ENCODE peak calls at places on chromosomes 12 and 14, in nine cellular contexts. One of them, this sample, is unnamed. For H3K9me3, the result is how much of the 10 kb centered on the place peaks cover.

GRCh38 chr12:1883513-1883912 is 34.9 kb downstream of the CACNA2D4 start:
- DNase-seq in uterus: no peak
- DNase-seq in aorta: no peak
- DNase-seq in Panc1: no peak
- DNase-seq in mesenchymal stem cell: no peak
- DNase-seq in MG63: no peak
- DNase-seq in CD8-positive, alpha-beta memory T cell: no peak
- DNase-seq in PC-3: no peak
- DNase-seq in pancreas: no peak
- DNase-seq in this sample: peak

GRCh38 chr14:84961637-84962036 is 568.3 kb upstream of the FLRT2 start:
- DNase-seq in Panc1: no peak
- DNase-seq in CD8-positive, alpha-beta memory T cell: no peak
- DNase-seq in mesenchymal stem cell: peak
- DNase-seq in MG63: no peak
- DNase-seq in pancreas: no peak
- DNase-seq in PC-3: no peak
- DNase-seq in uterus: no peak
- DNase-seq in aorta: no peak
- DNase-seq in this sample: no peak

GRCh38 chr14:36700656-36701055 is 39.0 kb downstream of the PAX9 start:
- DNase-seq in mesenchymal stem cell: no peak
- DNase-seq in PC-3: peak
- DNase-seq in Panc1: no peak
- DNase-seq in uterus: no peak
- DNase-seq in CD8-positive, alpha-beta memory T cell: no peak
- DNase-seq in aorta: no peak
- DNase-seq in pancreas: no peak
- DNase-seq in MG63: no peak
- DNase-seq in this sample: no peak

GRCh38 chr14:85620937-85621336 is 91.0 kb downstream of the FLRT2 start:
- DNase-seq in MG63: no peak
- DNase-seq in PC-3: no peak
- DNase-seq in aorta: no peak
- DNase-seq in Panc1: no peak
- DNase-seq in CD8-positive, alpha-beta memory T cell: no peak
- DNase-seq in pancreas: no peak
- DNase-seq in uterus: no peak
- DNase-seq in mesenchymal stem cell: no peak
- DNase-seq in this sample: no peak

GRCh38 chr12:120496353-120497340 is 734 bp downstream of the DYNLL1 start:
- DNase-seq in MG63: peak
- DNase-seq in aorta: peak
- DNase-seq in pancreas: peak
- DNase-seq in mesenchymal stem cell: peak
- DNase-seq in uterus: peak
- DNase-seq in PC-3: peak
- DNase-seq in Panc1: no peak
- DNase-seq in CD8-positive, alpha-beta memory T cell: peak
- DNase-seq in this sample: peak

GRCh38 chr12:112876506-112876905 is 30.3 kb upstream of the OAS1 start:
- DNase-seq in mesenchymal stem cell: no peak
- DNase-seq in CD8-positive, alpha-beta memory T cell: no peak
- DNase-seq in uterus: no peak
- DNase-seq in aorta: no peak
- DNase-seq in pancreas: no peak
- DNase-seq in MG63: no peak
- DNase-seq in PC-3: no peak
- DNase-seq in Panc1: no peak
- DNase-seq in this sample: no peak

GRCh38 chr12:7197846-7198245 is 8.4 kb downstream of the PEX5 start:
- DNase-seq in MG63: no peak
- DNase-seq in pancreas: no peak
- DNase-seq in PC-3: no peak
- DNase-seq in Panc1: no peak
- DNase-seq in aorta: no peak
- DNase-seq in uterus: no peak
- DNase-seq in CD8-positive, alpha-beta memory T cell: no peak
- DNase-seq in mesenchymal stem cell: no peak
- DNase-seq in this sample: no peak

GRCh38 chr12:56198836-56199235 is 9.6 kb upstream of the SMARCC2 start:
- DNase-seq in uterus: no peak
- DNase-seq in aorta: no peak
- DNase-seq in Panc1: no peak
- DNase-seq in mesenchymal stem cell: no peak
- DNase-seq in PC-3: no peak
- DNase-seq in CD8-positive, alpha-beta memory T cell: no peak
- DNase-seq in pancreas: no peak
- DNase-seq in MG63: no peak
- DNase-seq in this sample: no peak

GRCh38 chr12:40310201-40310600 is 85.4 kb downstream of the LRRK2 start:
- DNase-seq in mesenchymal stem cell: no peak
- DNase-seq in MG63: no peak
- DNase-seq in PC-3: no peak
- DNase-seq in aorta: no peak
- DNase-seq in uterus: no peak
- DNase-seq in CD8-positive, alpha-beta memory T cell: no peak
- DNase-seq in Panc1: no peak
- DNase-seq in pancreas: no peak
- DNase-seq in this sample: no peak

GRCh38 chr14:88256997-88257755 is 65.9 kb downstream of the KCNK10 start:
- DNase-seq in MG63: no peak
- DNase-seq in pancreas: no peak
- DNase-seq in aorta: no peak
- DNase-seq in CD8-positive, alpha-beta memory T cell: no peak
- DNase-seq in PC-3: no peak
- DNase-seq in uterus: no peak
- DNase-seq in mesenchymal stem cell: no peak
- DNase-seq in Panc1: no peak
- DNase-seq in this sample: no peak

GRCh38 chr14:91354221-91354916 is 63.3 kb downstream of the CCDC88C start:
- DNase-seq in CD8-positive, alpha-beta memory T cell: no peak
- DNase-seq in uterus: no peak
- DNase-seq in PC-3: no peak
- DNase-seq in mesenchymal stem cell: no peak
- DNase-seq in pancreas: no peak
- DNase-seq in MG63: peak
- DNase-seq in aorta: peak
- DNase-seq in Panc1: no peak
- DNase-seq in this sample: no peak

GRCh38 chr12:49808686-49809368 is 19.4 kb downstream of the NCKAP5L start:
- DNase-seq in aorta: no peak
- DNase-seq in CD8-positive, alpha-beta memory T cell: no peak
- DNase-seq in MG63: no peak
- DNase-seq in PC-3: no peak
- DNase-seq in pancreas: no peak
- DNase-seq in mesenchymal stem cell: peak
- DNase-seq in Panc1: no peak
- DNase-seq in uterus: no peak
- DNase-seq in this sample: no peak

GRCh38 chr14:53532871-53533270 is 379.7 kb upstream of the DDHD1 start:
- DNase-seq in PC-3: no peak
- DNase-seq in MG63: no peak
- DNase-seq in uterus: no peak
- DNase-seq in CD8-positive, alpha-beta memory T cell: no peak
- DNase-seq in aorta: no peak
- DNase-seq in Panc1: no peak
- DNase-seq in pancreas: no peak
- DNase-seq in mesenchymal stem cell: no peak
- DNase-seq in this sample: no peak

GRCh38 chr12:59164991-59165718 is 244.9 kb upstream of the LRIG3 start:
- DNase-seq in aorta: no peak
- DNase-seq in MG63: no peak
- DNase-seq in mesenchymal stem cell: peak
- DNase-seq in CD8-positive, alpha-beta memory T cell: no peak
- DNase-seq in Panc1: peak
- DNase-seq in pancreas: no peak
- DNase-seq in uterus: no peak
- DNase-seq in PC-3: peak
- DNase-seq in this sample: no peak

GRCh38 chr14:74552623-74553022 is 59.1 kb downstream of the ISCA2 start:
- DNase-seq in PC-3: no peak
- DNase-seq in pancreas: no peak
- DNase-seq in uterus: peak
- DNase-seq in MG63: peak
- DNase-seq in Panc1: no peak
- DNase-seq in aorta: peak
- DNase-seq in mesenchymal stem cell: no peak
- DNase-seq in CD8-positive, alpha-beta memory T cell: no peak
- DNase-seq in this sample: peak

GRCh38 chr12:77584860-77585259 is 245.8 kb upstream of the NAV3 start:
- DNase-seq in Panc1: no peak
- DNase-seq in uterus: no peak
- DNase-seq in PC-3: no peak
- DNase-seq in aorta: no peak
- DNase-seq in pancreas: no peak
- DNase-seq in MG63: no peak
- DNase-seq in mesenchymal stem cell: no peak
- DNase-seq in CD8-positive, alpha-beta memory T cell: no peak
- DNase-seq in this sample: no peak

GRCh38 chr12:2046959-2047358 is 5.8 kb upstream of the CACNA1C start:
- DNase-seq in CD8-positive, alpha-beta memory T cell: no peak
- DNase-seq in PC-3: no peak
- DNase-seq in pancreas: no peak
- DNase-seq in aorta: no peak
- DNase-seq in mesenchymal stem cell: no peak
- DNase-seq in Panc1: no peak
- DNase-seq in uterus: no peak
- DNase-seq in MG63: no peak
- DNase-seq in this sample: no peak

GRCh38 chr14:106843376-106843775 is 1317.0 kb downstream of the TMEM121 start:
- DNase-seq in uterus: no peak
- DNase-seq in Panc1: no peak
- DNase-seq in PC-3: no peak
- DNase-seq in mesenchymal stem cell: no peak
- DNase-seq in pancreas: no peak
- DNase-seq in MG63: no peak
- DNase-seq in CD8-positive, alpha-beta memory T cell: no peak
- DNase-seq in aorta: no peak
- DNase-seq in this sample: no peak

GRCh38 chr14:106846218-106846617 is 1319.8 kb downstream of the TMEM121 start:
- DNase-seq in aorta: no peak
- DNase-seq in pancreas: no peak
- DNase-seq in MG63: no peak
- DNase-seq in mesenchymal stem cell: no peak
- DNase-seq in Panc1: no peak
- DNase-seq in CD8-positive, alpha-beta memory T cell: no peak
- DNase-seq in PC-3: no peak
- DNase-seq in uterus: no peak
- DNase-seq in this sample: no peak

GRCh38 chr14:106845286-106846087 is 1319.1 kb downstream of the TMEM121 start:
- DNase-seq in CD8-positive, alpha-beta memory T cell: peak
- DNase-seq in aorta: no peak
- DNase-seq in Panc1: no peak
- DNase-seq in PC-3: peak
- DNase-seq in MG63: no peak
- DNase-seq in pancreas: peak
- DNase-seq in uterus: no peak
- DNase-seq in mesenchymal stem cell: no peak
- DNase-seq in this sample: peak

GRCh38 chr14:106843951-106844483 is 1317.6 kb downstream of the TMEM121 start:
- DNase-seq in PC-3: peak
- DNase-seq in aorta: peak
- DNase-seq in pancreas: peak
- DNase-seq in mesenchymal stem cell: no peak
- DNase-seq in MG63: peak
- DNase-seq in CD8-positive, alpha-beta memory T cell: peak
- DNase-seq in Panc1: no peak
- DNase-seq in uterus: no peak
- DNase-seq in this sample: no peak

GRCh38 chr14:106844608-106845285 is 1318.4 kb downstream of the TMEM121 start:
- DNase-seq in CD8-positive, alpha-beta memory T cell: peak
- DNase-seq in uterus: peak
- DNase-seq in MG63: no peak
- DNase-seq in PC-3: peak
- DNase-seq in pancreas: peak
- DNase-seq in Panc1: no peak
- DNase-seq in aorta: peak
- DNase-seq in mesenchymal stem cell: no peak
- DNase-seq in this sample: peak
- H3K9me3 ChIP-seq in CD8-positive, alpha-beta memory T cell: under half
- H3K9me3 ChIP-seq in uterus: under half
- H3K9me3 ChIP-seq in MG63: under half
- H3K9me3 ChIP-seq in PC-3: under half
- H3K9me3 ChIP-seq in pancreas: under half
- H3K9me3 ChIP-seq in Panc1: under half
- H3K9me3 ChIP-seq in aorta: under half
- H3K9me3 ChIP-seq in mesenchymal stem cell: under half
- H3K9me3 ChIP-seq in this sample: under half

DNA sequence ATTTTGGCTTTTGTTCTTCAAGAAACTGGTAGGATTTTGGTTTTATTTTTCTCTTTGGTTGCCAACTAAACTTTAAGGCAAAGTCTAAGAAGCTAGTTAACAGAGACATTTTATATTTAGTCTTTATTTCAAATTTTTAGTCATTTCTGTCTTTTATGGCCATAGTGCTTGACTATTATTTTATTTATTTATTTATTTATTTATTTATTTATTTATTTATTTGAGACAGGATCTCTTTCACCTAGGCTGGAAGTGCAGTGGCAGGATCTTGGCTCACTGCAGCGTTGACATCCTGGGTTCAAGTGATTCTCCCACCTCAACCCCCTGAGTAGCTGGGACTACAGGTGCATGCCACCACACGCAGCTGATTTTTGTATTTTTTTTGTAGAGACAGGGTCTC is 3.1 kb downstream of the MON2 start:
- DNase-seq in mesenchymal stem cell: no peak
- DNase-seq in aorta: no peak
- DNase-seq in MG63: no peak
- DNase-seq in PC-3: no peak
- DNase-seq in Panc1: no peak
- DNase-seq in CD8-positive, alpha-beta memory T cell: no peak
- DNase-seq in pancreas: no peak
- DNase-seq in uterus: no peak
- DNase-seq in this sample: no peak
- H3K4me3 ChIP-seq in mesenchymal stem cell: peak
- H3K4me3 ChIP-seq in aorta: no peak
- H3K4me3 ChIP-seq in MG63: no peak
- H3K4me3 ChIP-seq in PC-3: peak
- H3K4me3 ChIP-seq in Panc1: no peak
- H3K4me3 ChIP-seq in CD8-positive, alpha-beta memory T cell: no peak
- H3K4me3 ChIP-seq in pancreas: no peak
- H3K4me3 ChIP-seq in uterus: no peak
- H3K4me3 ChIP-seq in this sample: no peak

GRCh38 chr14:106029959-106030358 is 503.6 kb downstream of the TMEM121 start:
- DNase-seq in uterus: no peak
- DNase-seq in pancreas: no peak
- DNase-seq in PC-3: no peak
- DNase-seq in CD8-positive, alpha-beta memory T cell: no peak
- DNase-seq in Panc1: no peak
- DNase-seq in MG63: no peak
- DNase-seq in mesenchymal stem cell: no peak
- DNase-seq in aorta: no peak
- DNase-seq in this sample: no peak
- H3K9me3 ChIP-seq in uterus: under half
- H3K9me3 ChIP-seq in pancreas: under half
- H3K9me3 ChIP-seq in PC-3: under half
- H3K9me3 ChIP-seq in CD8-positive, alpha-beta memory T cell: under half
- H3K9me3 ChIP-seq in Panc1: under half
- H3K9me3 ChIP-seq in MG63: under half
- H3K9me3 ChIP-seq in mesenchymal stem cell: under half
- H3K9me3 ChIP-seq in aorta: under half
- H3K9me3 ChIP-seq in this sample: under half

GRCh38 chr12:68903511-68903910 is 29.5 kb downstream of the CPM start:
- DNase-seq in CD8-positive, alpha-beta memory T cell: no peak
- DNase-seq in aorta: no peak
- DNase-seq in Panc1: no peak
- DNase-seq in pancreas: no peak
- DNase-seq in PC-3: no peak
- DNase-seq in MG63: no peak
- DNase-seq in mesenchymal stem cell: no peak
- DNase-seq in uterus: no peak
- DNase-seq in this sample: no peak
- H3K4me3 ChIP-seq in CD8-positive, alpha-beta memory T cell: no peak
- H3K4me3 ChIP-seq in aorta: no peak
- H3K4me3 ChIP-seq in Panc1: no peak
- H3K4me3 ChIP-seq in pancreas: no peak
- H3K4me3 ChIP-seq in PC-3: no peak
- H3K4me3 ChIP-seq in MG63: no peak
- H3K4me3 ChIP-seq in mesenchymal stem cell: no peak
- H3K4me3 ChIP-seq in uterus: no peak
- H3K4me3 ChIP-seq in this sample: no peak

This sample was measured in right lobe of liver.